ENCODE peak calls at places on chromosome 21, in four cellular contexts. P, T, D and A are unnamed samples.

GRCh38 chr21:14452031-14452778 is 69.3 kb upstream of the HSPA13 start:
- DNase-seq in T (peak), P (no peak), D (no peak), A (no peak)

GRCh38 chr21:44449473-44450363 is 5.6 kb upstream of the LRRC3 start:
- DNase-seq in P (no peak), D (no peak), T (no peak), A (no peak)

GRCh38 chr21:8991968-8992621 is 1529.3 kb upstream of the TPTE start:
- DNase-seq in P (no peak), D (no peak), T (peak), A (no peak)

GRCh38 chr21:34510148-34511142 is 1.6 kb downstream of the KCNE1 start:
- DNase-seq in T (peak), P (no peak), D (peak), A (peak)

GRCh38 chr21:46128106-46128982 is 27.0 kb downstream of the FTCD start:
- DNase-seq in D (no peak), P (no peak), T (no peak), A (no peak)

GRCh38 chr21:44834951-44835646 is 17.2 kb upstream of the SUMO3 start:
- DNase-seq in T (peak), D (no peak), P (no peak), A (no peak)

GRCh38 chr21:45004481-45005263 is 64.8 kb downstream of the SLX9 start:
- DNase-seq in T (peak), D (no peak), P (no peak), A (no peak)

GRCh38 chr21:16912075-16912474 is 600.8 kb upstream of the CXADR start:
- DNase-seq in D (no peak), P (no peak), T (no peak), A (no peak)

GRCh38 chr21:46125846-46126301 is 28.0 kb downstream of the COL6A2 start:
- DNase-seq in P (no peak), T (no peak), D (no peak), A (no peak)

GRCh38 chr21:9772348-9772672 is 749.1 kb upstream of the TPTE start:
- DNase-seq in D (no peak), T (no peak), P (no peak), A (no peak)

GRCh38 chr21:46252840-46253239 is 24.3 kb upstream of the LSS start:
- DNase-seq in T (no peak), P (no peak), D (peak), A (no peak)

GRCh38 chr21:14602418-14602987 is 56.4 kb upstream of the SAMSN1 start:
- DNase-seq in P (no peak), T (no peak), D (no peak), A (no peak)

GRCh38 chr21:38503588-38503987 is 5.3 kb upstream of the ERG start:
- DNase-seq in D (no peak), P (no peak), T (no peak), A (no peak)

GRCh38 chr21:43850728-43851295 is 14.2 kb upstream of the AGPAT3 start:
- DNase-seq in D (no peak), T (no peak), P (no peak), A (no peak)

GRCh38 chr21:34284613-34285160 is 79.1 kb upstream of the KCNE2 start:
- DNase-seq in D (no peak), P (no peak), T (no peak), A (no peak)

GRCh38 chr21:24023402-24023801 is 1583.9 kb downstream of the MRPL39 start:
- DNase-seq in D (no peak), T (no peak), P (no peak), A (no peak)

GRCh38 chr21:19076031-19076430 is 672.4 kb upstream of the TMPRSS15 start:
- DNase-seq in D (no peak), P (no peak), T (no peak), A (no peak)

GRCh38 chr21:45632165-45632896 is 11.2 kb upstream of the PCBP3 start:
- DNase-seq in P (no peak), T (no peak), D (no peak), A (no peak)

GRCh38 chr21:35349378-35350080 is 300.4 kb upstream of the RUNX1 start:
- DNase-seq in P (no peak), D (no peak), T (no peak), A (no peak)

GRCh38 chr21:45406801-45407628 is 2.0 kb downstream of the COL18A1 start:
- DNase-seq in T (no peak), D (peak), P (no peak), A (peak)

GRCh38 chr21:38459490-38459889 is 38.8 kb downstream of the ERG start:
- DNase-seq in P (no peak), D (no peak), T (no peak), A (no peak)

GRCh38 chr21:29288239-29288638 is 10.5 kb upstream of the BACH1 start:
- DNase-seq in P (no peak), T (no peak), D (no peak), A (no peak)

GRCh38 chr21:43825936-43826622 is 36.7 kb downstream of the RRP1 start:
- DNase-seq in T (no peak), P (no peak), D (peak), A (no peak)

GRCh38 chr21:46458315-46459023 is at the start of gene DIP2A:
- DNase-seq in P (peak), T (peak), D (peak), A (peak)

GRCh38 chr21:14541840-14542495 is 4.1 kb downstream of the SAMSN1 start:
- DNase-seq in P (no peak), T (no peak), D (no peak), A (no peak)

GRCh38 chr21:43989401-43989800 is 22.7 kb upstream of the TRAPPC10 start:
- DNase-seq in P (no peak), D (no peak), T (no peak), A (no peak)

GRCh38 chr21:15252437-15252836 is 187.6 kb upstream of the NRIP1 start:
- DNase-seq in T (no peak), D (no peak), P (no peak), A (no peak)

GRCh38 chr21:29521872-29522271 is 223.2 kb downstream of the BACH1 start:
- DNase-seq in T (no peak), P (no peak), D (no peak), A (no peak)

GRCh38 chr21:46219591-46220239 is 8.9 kb downstream of the LSS start:
- DNase-seq in T (no peak), D (no peak), P (no peak), A (no peak)

GRCh38 chr21:44441041-44441400 is 14.3 kb upstream of the LRRC3 start:
- DNase-seq in P (no peak), D (no peak), T (no peak), A (no peak)

GRCh38 chr21:15140321-15141019 is 75.7 kb upstream of the NRIP1 start:
- DNase-seq in D (peak), P (no peak), T (no peak), A (no peak)

GRCh38 chr21:28207776-28208175 is 784.9 kb downstream of the LTN1 start:
- DNase-seq in D (no peak), P (no peak), T (no peak), A (no peak)

GRCh38 chr21:17925900-17926299 is 106.7 kb upstream of the C21orf91 start:
- DNase-seq in D (peak), P (no peak), T (no peak), A (no peak)

GRCh38 chr21:22552390-22552789 is 1554.2 kb downstream of the NCAM2 start:
- DNase-seq in T (no peak), D (no peak), P (no peak), A (no peak)

GRCh38 chr21:35467536-35467935 is 418.4 kb upstream of the RUNX1 start:
- DNase-seq in P (no peak), T (no peak), D (no peak), A (no peak)

GRCh38 chr21:32437729-32438128 is 25.2 kb downstream of the EVA1C start:
- DNase-seq in P (no peak), D (no peak), T (no peak), A (no peak)

GRCh38 chr21:32445101-32445500 is 32.6 kb downstream of the EVA1C start:
- DNase-seq in P (no peak), D (no peak), T (no peak), A (no peak)

DNA sequence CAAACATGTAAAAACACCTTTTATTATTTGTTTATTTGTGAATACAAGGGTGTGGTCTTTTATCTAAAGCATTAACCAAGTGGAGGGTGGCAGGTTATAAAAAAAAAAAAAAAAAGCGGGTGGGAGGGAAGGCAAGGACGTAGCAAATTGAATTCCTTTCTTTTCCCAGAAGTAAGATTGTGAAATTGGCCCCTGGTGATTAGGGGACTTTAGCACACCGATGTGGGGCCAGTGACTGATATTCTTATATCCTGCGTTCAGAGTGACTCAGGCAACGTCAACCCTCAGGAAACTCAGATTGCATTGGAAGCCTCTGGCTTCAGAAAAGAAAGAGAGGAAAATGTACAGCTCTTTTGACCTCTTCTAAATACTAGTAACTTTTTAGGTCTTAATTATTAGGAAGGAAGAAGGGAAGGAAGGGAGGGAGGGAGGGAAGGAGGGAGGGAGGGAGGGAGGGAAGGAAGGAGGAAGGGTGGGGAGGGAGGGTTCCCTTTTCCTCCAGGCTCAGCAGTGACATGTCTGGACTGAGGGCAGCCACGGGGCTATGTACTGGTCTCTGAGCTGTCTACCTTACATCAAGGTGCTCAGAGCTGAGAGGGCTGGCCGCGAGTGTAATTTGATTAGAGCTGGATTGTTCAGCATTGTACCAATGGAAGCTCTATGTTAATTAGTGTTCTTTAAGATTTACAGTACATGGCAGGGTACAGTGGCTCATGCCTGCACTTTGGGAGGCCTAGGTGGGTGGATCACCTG is 30.2 kb downstream of the EVA1C start:
- DNase-seq in T (no peak), P (no peak), D (no peak), A (no peak)
- TF ChIP-seq CEBPB in T (no peak), P (no peak), D (no peak), A (no peak)

GRCh38 chr21:37369307-37369854 is 2.8 kb downstream of the DYRK1A start:
- DNase-seq in P (no peak), T (no peak), D (no peak), A (no peak)

GRCh38 chr21:37367301-37367757 is 756 bp downstream of the DYRK1A start:
- DNase-seq in T (peak), D (no peak), P (no peak), A (no peak)

GRCh38 chr21:37367758-37368535 is 1.4 kb downstream of the DYRK1A start:
- DNase-seq in T (no peak), P (no peak), D (no peak), A (no peak)

GRCh38 chr21:37370152-37371040 is 3.8 kb downstream of the DYRK1A start:
- DNase-seq in D (no peak), P (no peak), T (no peak), A (no peak)

DNA sequence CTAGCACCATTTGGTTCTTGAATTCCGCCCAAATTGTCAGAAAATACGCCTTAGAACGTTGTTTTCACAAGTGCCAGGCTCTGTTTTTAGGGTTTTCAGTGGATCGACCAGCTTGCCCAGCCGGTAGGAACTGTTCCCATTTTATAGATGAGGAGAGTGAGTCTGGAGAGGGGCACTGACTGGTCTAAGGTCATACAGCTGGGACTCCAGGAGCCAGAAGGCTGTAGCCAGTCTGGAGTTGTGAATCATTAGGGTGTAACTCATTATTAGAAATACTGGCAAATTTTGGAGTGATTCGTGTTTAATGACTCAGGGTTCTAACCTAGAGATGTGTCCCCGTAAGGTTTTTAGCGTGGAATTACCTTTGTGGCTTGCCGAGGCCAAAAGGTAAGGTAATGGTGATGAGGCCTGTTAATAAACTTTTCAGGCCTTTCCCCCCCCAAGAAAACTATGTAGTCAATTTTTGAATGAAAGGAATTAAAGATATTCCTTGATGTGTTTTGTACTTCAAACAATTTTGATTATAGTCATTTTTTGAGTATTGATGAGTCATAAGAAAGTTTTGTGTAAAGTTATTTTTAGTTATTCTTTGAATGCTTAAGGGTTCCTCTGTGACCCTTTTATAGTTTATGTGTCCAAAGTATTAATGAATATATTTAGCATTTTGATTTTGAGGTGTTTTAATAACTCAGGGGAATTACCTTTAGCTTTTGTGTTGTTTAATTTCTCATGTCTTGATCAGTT is 2.1 kb downstream of the DYRK1A start:
- DNase-seq in T (no peak), D (no peak), P (no peak), A (no peak)
- TF ChIP-seq ATF2 in T (no peak), D (no peak), P (no peak), A (no peak)

DNA sequence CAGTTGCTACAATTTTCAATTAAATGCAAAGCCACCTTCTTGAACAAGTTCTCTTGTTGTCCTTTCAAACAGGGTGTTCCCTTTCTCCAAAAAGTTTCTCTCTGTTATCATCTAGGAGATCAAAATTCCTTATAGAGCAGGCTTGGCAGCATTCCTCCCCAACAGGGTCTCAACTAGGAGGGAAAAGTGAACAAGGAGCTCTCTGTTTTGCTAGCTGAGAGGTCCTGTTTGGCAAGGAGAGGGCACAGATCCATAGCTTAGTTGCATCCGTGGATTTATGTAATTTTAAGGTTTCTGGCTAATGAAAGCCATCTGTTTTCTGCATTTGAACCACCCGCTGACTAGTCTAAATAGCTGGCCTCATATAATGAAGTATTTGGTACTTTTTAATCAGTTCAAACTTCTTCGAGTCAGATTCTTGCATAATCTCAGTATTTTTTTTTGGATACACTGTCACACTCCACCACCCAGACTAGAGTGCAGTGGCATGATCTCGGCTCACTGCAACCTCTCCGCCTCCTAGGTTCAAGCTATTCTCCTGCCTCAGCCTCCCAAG is 54.0 kb downstream of the APP start:
- DNase-seq in D (peak), P (no peak), T (no peak), A (no peak)
- TF ChIP-seq CEBPB in D (no peak), P (no peak), T (no peak), A (no peak)

GRCh38 chr21:36511484-36512227 is 31.7 kb upstream of the CLDN14 start:
- DNase-seq in T (no peak), D (no peak), P (no peak), A (no peak)

GRCh38 chr21:36508948-36509347 is 29.0 kb upstream of the CLDN14 start:
- DNase-seq in P (no peak), D (no peak), T (no peak), A (no peak)

GRCh38 chr21:36507397-36508018 is 27.6 kb upstream of the CLDN14 start:
- DNase-seq in P (no peak), D (no peak), T (no peak), A (no peak)

GRCh38 chr21:36510911-36511310 is 31.0 kb upstream of the CLDN14 start:
- DNase-seq in P (no peak), D (no peak), T (no peak), A (no peak)

GRCh38 chr21:36509966-36510742 is 30.2 kb upstream of the CLDN14 start:
- DNase-seq in P (no peak), T (no peak), D (no peak), A (no peak)
- TF ChIP-seq ATF2 in P (no peak), T (no peak), D (no peak), A (no peak)

DNA sequence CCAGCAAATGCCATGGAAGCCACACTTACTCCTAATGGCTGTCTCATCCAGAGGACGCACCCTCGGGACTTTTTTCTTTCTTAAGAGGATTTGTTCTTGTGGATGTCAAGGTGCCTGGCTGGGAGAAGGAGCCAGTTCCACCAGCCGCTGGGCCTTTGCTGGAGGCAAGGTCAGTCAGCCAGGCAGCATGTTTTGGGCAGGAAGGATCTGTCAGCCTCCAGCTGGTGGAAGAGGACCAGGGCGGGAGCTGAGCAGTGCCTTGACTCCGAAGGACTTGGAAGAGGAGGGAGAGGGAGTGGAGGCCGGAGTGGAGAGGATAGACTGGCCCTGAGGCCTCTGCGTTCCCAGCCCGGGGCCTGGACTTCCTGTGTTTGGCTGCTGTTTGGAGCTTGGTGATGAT is 5.7 kb downstream of the IGSF5 start:
- DNase-seq in P (no peak), D (no peak), T (no peak), A (no peak)
- TF ChIP-seq CEBPB in P (no peak), D (no peak), T (no peak), A (no peak)

GRCh38 chr21:42680429-42680828 is 27.0 kb downstream of the PDE9A start:
- DNase-seq in D (no peak), T (no peak), P (no peak), A (no peak)

GRCh38 chr21:42679982-42680330 is 26.5 kb downstream of the PDE9A start:
- DNase-seq in P (no peak), D (no peak), T (no peak), A (no peak)

GRCh38 chr21:42682661-42683060 is 29.2 kb downstream of the PDE9A start:
- DNase-seq in T (no peak), P (no peak), D (no peak), A (no peak)

GRCh38 chr21:42683371-42684108 is 30.1 kb downstream of the PDE9A start:
- DNase-seq in D (no peak), T (no peak), P (no peak), A (no peak)

GRCh38 chr21:42681296-42682206 is 28.1 kb downstream of the PDE9A start:
- DNase-seq in T (no peak), D (no peak), P (no peak), A (no peak)
- TF ChIP-seq ATF2 in T (no peak), D (no peak), P (no peak), A (no peak)

GRCh38 chr21:32043458-32043857 is 170.6 kb downstream of the HUNK start:
- DNase-seq in D (no peak), P (no peak), T (no peak), A (no peak)
- TF ChIP-seq CEBPB in D (no peak), P (no peak), T (no peak), A (no peak)

GRCh38 chr21:41280115-41280919 is 36.3 kb upstream of the FAM3B start:
- DNase-seq in P (no peak), D (no peak), T (no peak), A (no peak)

GRCh38 chr21:41282412-41282811 is 34.2 kb upstream of the FAM3B start:
- DNase-seq in P (no peak), D (no peak), T (no peak), A (no peak)

GRCh38 chr21:41283211-41283818 is 33.3 kb upstream of the FAM3B start:
- DNase-seq in T (peak), D (peak), P (peak), A (no peak)
- TF ChIP-seq ATF2 in T (no peak), D (no peak), P (no peak), A (no peak)

GRCh38 chr21:39647476-39647875 is 34.7 kb downstream of the B3GALT5 start:
- DNase-seq in T (no peak), D (no peak), P (no peak), A (no peak)

GRCh38 chr21:39645331-39645730 is 32.6 kb downstream of the B3GALT5 start:
- DNase-seq in T (no peak), P (no peak), D (no peak), A (peak)

GRCh38 chr21:39640754-39641153 is 28.0 kb downstream of the B3GALT5 start:
- DNase-seq in P (no peak), D (no peak), T (no peak), A (no peak)

GRCh38 chr21:39641827-39642450 is 29.2 kb downstream of the B3GALT5 start:
- DNase-seq in P (no peak), T (no peak), D (no peak), A (no peak)

GRCh38 chr21:39644069-39644468 is 31.3 kb downstream of the B3GALT5 start:
- DNase-seq in T (no peak), D (no peak), P (no peak), A (peak)
- TF ChIP-seq CEBPB in T (no peak), D (no peak), P (no peak), A (no peak)